ENCODE peak calls at places on chromosome 18, in ten cellular contexts. O is psoas muscle; B is cardiac muscle cell; V is GM06990; S is A172; N is cardiac fibroblast; D is stimulated activated CD4-positive, alpha-beta T cell treated with anti-CD3 and anti-CD28 coated beads, Interleukin-4, amount 100 ng/mL, for 24 hours; Z is activated T-cell treated with anti-CD3 and anti-CD28 coated beads for 1 hour; F is kidney; T is OCI-LY7. R is an unnamed sample.

GRCh38 chr18:8750954-8751415 is 45.6 kb downstream of the MTCL1 start:
- DNase-seq in O (no peak), B (peak), V (no peak), S (peak), N (peak), D (no peak), Z (no peak), F (no peak), T (no peak), R (no peak)

GRCh38 chr18:47881752-47882455 is 48.6 kb downstream of the SMAD2 start:
- DNase-seq in O (no peak), B (peak), V (no peak), S (peak), N (peak), D (no peak), Z (no peak), F (no peak), T (no peak), R (no peak)

GRCh38 chr18:61572871-61573270 is 239.6 kb downstream of the CDH20 start:
- DNase-seq in O (no peak), B (no peak), V (no peak), S (no peak), N (no peak), D (no peak), Z (no peak), F (no peak), T (no peak), R (no peak)

GRCh38 chr18:74412106-74412880 is 44.8 kb downstream of the DIPK1C start:
- DNase-seq in O (no peak), B (no peak), V (no peak), S (no peak), N (no peak), D (no peak), Z (no peak), F (no peak), T (no peak), R (no peak)

GRCh38 chr18:63832470-63832869 is 55.0 kb upstream of the SERPINB2 start:
- DNase-seq in O (no peak), B (no peak), V (peak), S (peak), N (no peak), D (no peak), Z (no peak), F (no peak), T (no peak), R (no peak)

GRCh38 chr18:43805646-43806194 is 528.4 kb upstream of the SYT4 start:
- DNase-seq in O (peak), B (peak), V (no peak), S (no peak), N (peak), D (no peak), Z (no peak), F (peak), T (no peak), R (no peak)

GRCh38 chr18:32110005-32110404 is 18.3 kb downstream of the RNF138 start:
- DNase-seq in O (no peak), B (no peak), V (no peak), S (no peak), N (no peak), D (no peak), Z (no peak), F (no peak), T (no peak), R (no peak)

GRCh38 chr18:27808678-27809077 is 368.3 kb downstream of the CDH2 start:
- DNase-seq in O (no peak), B (peak), V (no peak), S (peak), N (no peak), D (no peak), Z (no peak), F (no peak), T (no peak), R (no peak)

GRCh38 chr18:7177131-7177744 is 53.7 kb upstream of the LRRC30 start:
- DNase-seq in O (no peak), B (peak), V (no peak), S (peak), N (peak), D (no peak), Z (no peak), F (no peak), T (peak), R (no peak)

GRCh38 chr18:74745658-74746403 is 148.2 kb downstream of the ZNF407 start:
- DNase-seq in O (no peak), B (peak), V (no peak), S (peak), N (peak), D (no peak), Z (no peak), F (no peak), T (no peak), R (no peak)

GRCh38 chr18:12944724-12945123 is 3.1 kb upstream of the SEH1L start:
- DNase-seq in O (no peak), B (peak), V (no peak), S (peak), N (peak), D (no peak), Z (no peak), F (no peak), T (peak), R (peak)

GRCh38 chr18:58955738-58956137 is 91.1 kb downstream of the ZNF532 start:
- DNase-seq in O (no peak), B (peak), V (no peak), S (no peak), N (peak), D (no peak), Z (no peak), F (no peak), T (no peak), R (no peak)

GRCh38 chr18:961644-962355 is 57.1 kb downstream of the ADCYAP1 start:
- DNase-seq in O (no peak), B (peak), V (peak), S (peak), N (peak), D (peak), Z (peak), F (peak), T (peak), R (peak)

GRCh38 chr18:24027156-24027555 is 12.6 kb downstream of the TTC39C start:
- DNase-seq in O (peak), B (peak), V (no peak), S (peak), N (peak), D (no peak), Z (no peak), F (no peak), T (no peak), R (no peak)

GRCh38 chr18:36095936-36096519 is 28.7 kb upstream of the RPRD1A start:
- DNase-seq in O (no peak), B (peak), V (peak), S (peak), N (peak), D (no peak), Z (no peak), F (no peak), T (peak), R (no peak)